ENCODE peak calls at places on chromosomes 12 and 14, in eight cellular contexts. K is neuronal stem cell, U is EL, F is non-pigmented ciliary epithelial cell, X is anterior cingulate cortex, N is OCI-LY7, L is NCI-H345, B is uterus. W is an unnamed sample.
A peak's percentile ranks its signal among the peaks of the same experiment; 100 is the strongest.

GRCh38 chr12:107328442-107329133 is 235.2 kb upstream of the CRY1 start:
- DNase-seq in K (no peak), U (peak; percentile 51), F (no peak), X (no peak), N (no peak), L (no peak), B (no peak), W (no peak)

GRCh38 chr14:54617467-54617866 is 50.5 kb downstream of the SAMD4A start:
- DNase-seq in K (no peak), U (peak; percentile 53), F (no peak), X (no peak), N (no peak), L (no peak), B (no peak), W (no peak)

GRCh38 chr12:115572440-115572839 is 705.1 kb downstream of the MED13L start:
- DNase-seq in K (no peak), U (no peak), F (no peak), X (no peak), N (no peak), L (no peak), B (no peak), W (peak; percentile 88)

GRCh38 chr14:50812856-50813543 is 18.0 kb downstream of the NIN start:
- DNase-seq in K (no peak), U (no peak), F (no peak), X (no peak), N (no peak), L (no peak), B (no peak), W (no peak)

GRCh38 chr12:46160981-46161690 is 107.7 kb downstream of the SLC38A1 start:
- DNase-seq in K (no peak), U (no peak), F (no peak), X (no peak), N (no peak), L (no peak), B (no peak), W (no peak)

GRCh38 chr14:104993306-104993705 is 7.7 kb downstream of the CLBA1 start:
- DNase-seq in K (no peak), U (no peak), F (no peak), X (no peak), N (peak; percentile 41), L (no peak), B (no peak), W (no peak)

GRCh38 chr12:49806877-49807276 is 21.3 kb downstream of the NCKAP5L start:
- DNase-seq in K (no peak), U (no peak), F (no peak), X (no peak), N (no peak), L (no peak), B (no peak), W (no peak)

GRCh38 chr12:75196408-75196807 is 13.2 kb downstream of the KCNC2 start:
- DNase-seq in K (no peak), U (no peak), F (no peak), X (no peak), N (no peak), L (no peak), B (no peak), W (no peak)

GRCh38 chr12:96211989-96212388 is 17.8 kb downstream of the ELK3 start:
- DNase-seq in K (no peak), U (no peak), F (no peak), X (no peak), N (no peak), L (no peak), B (no peak), W (peak; percentile 27)

GRCh38 chr12:25710149-25710548 is 157.1 kb upstream of the LMNTD1 start:
- DNase-seq in K (no peak), U (no peak), F (no peak), X (no peak), N (no peak), L (no peak), B (no peak), W (no peak)

GRCh38 chr12:126487581-126487980 is 1422.3 kb downstream of the AACS start:
- DNase-seq in K (no peak), U (no peak), F (no peak), X (no peak), N (no peak), L (no peak), B (no peak), W (no peak)

GRCh38 chr14:65926504-65926903 is 514.0 kb downstream of the FUT8 start:
- DNase-seq in K (no peak), U (no peak), F (no peak), X (no peak), N (no peak), L (no peak), B (no peak), W (no peak)